ENCODE peak calls at places on chromosomes 2 and 18, in seven cellular contexts. L, Y, X, I, E, C and U are unnamed samples.

GRCh38 chr18:3264362-3264761 is 2.4 kb downstream of the MYL12B start:
- DNase-seq in L (no peak), Y (no peak), X (no peak), I (no peak), E (no peak), C (no peak), U (no peak)

GRCh38 chr2:143942486-143942885 is 577.4 kb downstream of the ZEB2 start:
- DNase-seq in L (no peak), Y (no peak), X (no peak), I (no peak), E (no peak), C (no peak), U (no peak)

GRCh38 chr18:10989486-10989885 is 159.9 kb downstream of the PIEZO2 start:
- DNase-seq in L (no peak), Y (no peak), X (no peak), I (no peak), E (no peak), C (no peak), U (no peak)

GRCh38 chr2:33666879-33667278 is 67.8 kb upstream of the FAM98A start:
- DNase-seq in L (no peak), Y (no peak), X (no peak), I (no peak), E (no peak), C (no peak), U (no peak)

GRCh38 chr2:101881131-101881530 is 110.6 kb upstream of the IL1R2 start:
- DNase-seq in L (no peak), Y (no peak), X (no peak), I (no peak), E (no peak), C (no peak), U (no peak)

GRCh38 chr2:15556311-15556930 is 4.7 kb downstream of the NBAS start:
- DNase-seq in L (no peak), Y (no peak), X (no peak), I (no peak), E (no peak), C (no peak), U (no peak)

GRCh38 chr2:69811018-69811417 is 18.4 kb upstream of the GMCL1 start:
- DNase-seq in L (no peak), Y (no peak), X (no peak), I (no peak), E (no peak), C (no peak), U (no peak)

GRCh38 chr2:216603010-216603883 is 30.0 kb upstream of the IGFBP2 start:
- DNase-seq in L (no peak), Y (no peak), X (no peak), I (no peak), E (no peak), C (no peak), U (no peak)

GRCh38 chr2:144330951-144331651 is 188.8 kb downstream of the ZEB2 start:
- DNase-seq in L (peak), Y (no peak), X (peak), I (no peak), E (no peak), C (no peak), U (no peak)

GRCh38 chr2:209525834-209526281 is 102.0 kb downstream of the MAP2 start:
- DNase-seq in L (peak), Y (no peak), X (peak), I (peak), E (no peak), C (no peak), U (no peak)

GRCh38 chr18:47174545-47175116 is 1.5 kb downstream of the IER3IP1 start:
- DNase-seq in L (no peak), Y (no peak), X (no peak), I (no peak), E (no peak), C (no peak), U (no peak)

GRCh38 chr2:133977385-133977784 is 276.5 kb upstream of the MGAT5 start:
- DNase-seq in L (no peak), Y (no peak), X (no peak), I (no peak), E (no peak), C (no peak), U (no peak)

GRCh38 chr2:239259603-239260298 is 141.1 kb downstream of the HDAC4 start:
- DNase-seq in L (no peak), Y (no peak), X (no peak), I (no peak), E (no peak), C (no peak), U (no peak)

GRCh38 chr18:25915907-25916306 is 174.5 kb downstream of the SS18 start:
- DNase-seq in L (no peak), Y (no peak), X (no peak), I (no peak), E (no peak), C (no peak), U (no peak)
- TF ChIP-seq CTCF in L (no peak), Y (peak), X (no peak), I (peak), E (no peak), C (no peak), U (no peak)

DNA sequence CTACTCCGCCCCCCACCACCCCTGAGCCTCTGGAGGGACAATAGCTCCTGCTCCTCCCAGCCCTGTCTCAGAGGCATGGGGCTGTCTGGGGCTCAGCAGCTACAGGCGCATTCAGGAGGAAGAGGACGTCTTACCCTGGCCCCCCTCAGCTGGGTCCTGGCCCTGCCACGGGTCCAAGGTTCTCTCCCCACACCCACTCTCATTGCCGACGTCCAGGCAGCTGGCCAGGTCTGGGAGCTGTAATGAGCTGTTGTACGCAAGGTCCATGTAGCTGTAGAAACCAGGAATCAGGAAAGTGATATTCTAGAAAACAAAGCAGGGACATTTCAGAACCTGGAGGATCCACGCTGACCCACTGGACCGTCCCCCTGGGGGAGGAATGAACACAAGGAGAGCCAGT is 13.5 kb downstream of the PASK start:
- DNase-seq in L (no peak), Y (no peak), X (no peak), I (no peak), E (no peak), C (no peak), U (no peak)
- TF ChIP-seq CTCF in L (no peak), Y (no peak), X (no peak), I (no peak), E (no peak), C (no peak), U (no peak)

GRCh38 chr18:37135177-37135576 is 306.2 kb downstream of the KIAA1328 start:
- DNase-seq in L (no peak), Y (no peak), X (no peak), I (no peak), E (no peak), C (no peak), U (no peak)
- TF ChIP-seq CTCF in L (no peak), Y (no peak), X (no peak), I (no peak), E (no peak), C (no peak), U (no peak)

GRCh38 chr2:48946444-48947048 is 191.0 kb upstream of the LHCGR start:
- DNase-seq in L (peak), Y (no peak), X (peak), I (peak), E (no peak), C (peak), U (no peak)

GRCh38 chr2:48943436-48943835 is 187.9 kb upstream of the LHCGR start:
- DNase-seq in L (no peak), Y (no peak), X (peak), I (peak), E (no peak), C (no peak), U (no peak)

GRCh38 chr2:48941908-48942307 is 186.4 kb upstream of the LHCGR start:
- DNase-seq in L (no peak), Y (no peak), X (no peak), I (no peak), E (no peak), C (no peak), U (no peak)

GRCh38 chr2:48948400-48949110 is 193.0 kb upstream of the LHCGR start:
- DNase-seq in L (no peak), Y (no peak), X (no peak), I (no peak), E (no peak), C (no peak), U (no peak)

GRCh38 chr2:48944961-48945360 is 189.4 kb upstream of the LHCGR start:
- DNase-seq in L (no peak), Y (no peak), X (peak), I (no peak), E (no peak), C (no peak), U (no peak)
- TF ChIP-seq CTCF in L (no peak), Y (no peak), X (no peak), I (no peak), E (no peak), C (no peak), U (no peak)

DNA sequence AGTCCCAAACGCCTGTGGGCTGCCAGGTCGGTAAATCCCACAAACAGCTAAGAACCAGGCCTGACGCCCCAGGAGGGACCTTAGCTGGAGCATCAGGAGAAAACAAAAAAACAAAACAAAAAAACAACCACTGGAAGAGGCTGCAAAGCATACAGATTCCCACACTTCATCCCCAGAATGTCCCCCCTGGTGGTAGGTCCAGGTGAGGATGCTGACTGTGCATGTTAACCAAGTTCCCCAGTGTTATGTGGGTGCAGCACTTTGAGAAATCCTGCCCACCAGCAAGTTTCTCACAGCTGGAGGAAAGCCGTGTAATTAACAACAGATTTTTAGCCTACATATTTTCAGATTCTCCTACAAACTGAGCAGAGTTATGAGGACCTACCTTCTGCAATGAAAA is 15.1 kb downstream of the ST3GAL5 start:
- DNase-seq in L (peak), Y (no peak), X (no peak), I (no peak), E (no peak), C (peak), U (no peak)
- TF ChIP-seq CTCF in L (peak), Y (peak), X (peak), I (peak), E (no peak), C (peak), U (no peak)

GRCh38 chr2:55771612-55772011 is 78.0 kb upstream of the PNPT1 start:
- DNase-seq in L (peak), Y (no peak), X (peak), I (peak), E (no peak), C (no peak), U (no peak)
- TF ChIP-seq CTCF in L (peak), Y (peak), X (peak), I (peak), E (peak), C (no peak), U (peak)

GRCh38 chr2:193695367-193695766 is 1500.6 kb upstream of the TMEFF2 start:
- DNase-seq in L (peak), Y (no peak), X (peak), I (no peak), E (no peak), C (peak), U (no peak)
- TF ChIP-seq CTCF in L (peak), Y (peak), X (peak), I (peak), E (no peak), C (peak), U (no peak)

GRCh38 chr2:207875473-207876212 is 105.9 kb upstream of the FZD5 start:
- DNase-seq in L (no peak), Y (no peak), X (no peak), I (no peak), E (no peak), C (no peak), U (no peak)
- TF ChIP-seq CTCF in L (no peak), Y (no peak), X (no peak), I (no peak), E (no peak), C (no peak), U (no peak)